ENCODE peak calls at places on chromosomes 13 and 19, in eight cellular contexts. K is NCI-H1417; E is HS-5; D is M059J; O is EH; C is CD4-positive, CD25-positive, alpha-beta regulatory T cell; X is Right ventricle myocardium superior; Y is mesothelial cell of epicardium. W is an unnamed sample.

GRCh38 chr19:56147307-56147706 is 6.2 kb downstream of the ZNF444 start:
- DNase-seq in X (no peak), C (no peak), K (no peak), D (no peak), Y (no peak), E (no peak), O (no peak), W (no peak)

GRCh38 chr13:76672422-76672821 is 213.8 kb downstream of the KCTD12 start:
- DNase-seq in O (no peak), D (peak), E (no peak), C (no peak), Y (no peak), K (no peak), X (no peak), W (no peak)

GRCh38 chr13:89568746-89569145 is 1778.7 kb upstream of the MIR17HG start:
- DNase-seq in C (no peak), O (no peak), E (no peak), D (no peak), K (no peak), Y (no peak), X (no peak), W (no peak)

GRCh38 chr19:18170714-18171255 is 2.8 kb upstream of the IFI30 start:
- DNase-seq in C (no peak), K (no peak), O (no peak), Y (no peak), E (no peak), X (peak), D (no peak), W (no peak)

GRCh38 chr13:99272481-99272880 is 14.3 kb upstream of the GPR18 start:
- DNase-seq in E (no peak), C (no peak), O (no peak), D (no peak), X (no peak), Y (no peak), K (no peak), W (no peak)

GRCh38 chr13:42400188-42400833 is 128.4 kb downstream of the AKAP11 start:
- DNase-seq in E (no peak), Y (no peak), X (no peak), D (no peak), C (peak), K (no peak), O (no peak), W (no peak)

GRCh38 chr19:52273301-52273700 is 3.9 kb downstream of the ZNF766 start:
- DNase-seq in E (no peak), X (no peak), Y (no peak), O (no peak), K (no peak), D (no peak), C (no peak), W (no peak)

GRCh38 chr19:45250216-45250831 is 747 bp upstream of the MARK4 start:
- DNase-seq in X (no peak), E (no peak), C (no peak), D (no peak), O (no peak), Y (no peak), K (peak), W (no peak)

GRCh38 chr13:38763446-38764381 is 76.8 kb downstream of the FREM2 start:
- DNase-seq in Y (no peak), D (peak), C (peak), X (no peak), O (peak), K (peak), E (no peak), W (no peak)

GRCh38 chr13:21123956-21124355 is 52.4 kb downstream of the SKA3 start:
- DNase-seq in D (no peak), E (no peak), O (no peak), K (no peak), Y (no peak), X (no peak), C (no peak), W (no peak)

GRCh38 chr19:29672933-29673336 is 7.7 kb downstream of the PLEKHF1 start:
- DNase-seq in O (no peak), K (no peak), C (peak), X (no peak), E (no peak), Y (no peak), D (no peak), W (no peak)

GRCh38 chr19:45253396-45254027 is 2.4 kb downstream of the MARK4 start:
- DNase-seq in E (no peak), K (no peak), Y (no peak), X (no peak), O (peak), C (peak), D (peak), W (no peak)

GRCh38 chr19:51784922-51785690 is 9.9 kb upstream of the FPR3 start:
- DNase-seq in Y (no peak), O (peak), D (peak), C (peak), K (no peak), E (peak), X (peak), W (peak)

GRCh38 chr19:273393-273792 is 17.8 kb downstream of the PLPP2 start:
- DNase-seq in X (no peak), K (no peak), Y (no peak), C (no peak), O (no peak), E (no peak), D (no peak), W (no peak)

W was measured in heart right ventricle.